ENCODE peak calls at places on chromosomes 13 and 19, in four cellular contexts. C, Z, J and X are unnamed samples. For H4K20me1, the result is how much of the 10 kb centered on the place peaks cover.

GRCh38 chr19:36041831-36042230 is 9.2 kb upstream of the CLIP3 start:
- DNase-seq in C (no peak), J (peak), Z (peak), X (no peak)

GRCh38 chr19:47471733-47472457 is at the start of gene SLC8A2:
- DNase-seq in J (peak), Z (peak), C (peak), X (peak)

GRCh38 chr13:31818236-31818635 is 78.9 kb downstream of the RXFP2 start:
- DNase-seq in J (no peak), C (no peak), Z (peak), X (no peak)

GRCh38 chr13:20489185-20489820 is 36.4 kb downstream of the CRYL1 start:
- DNase-seq in C (peak), J (no peak), Z (no peak), X (peak)

GRCh38 chr19:1471514-1472107 is 7.4 kb downstream of the C19orf25 start:
- DNase-seq in J (no peak), C (peak), Z (peak), X (no peak)

GRCh38 chr19:41457241-41457640 is 14.3 kb downstream of the ERICH4 start:
- DNase-seq in C (no peak), J (no peak), Z (no peak), X (peak)

GRCh38 chr19:51259348-51260245 is 8.7 kb downstream of the SIGLECL1 start:
- DNase-seq in Z (peak), C (peak), J (peak), X (no peak)

GRCh38 chr13:32503727-32504126 is 34.9 kb downstream of the N4BP2L2 start:
- DNase-seq in Z (no peak), C (no peak), J (no peak), X (no peak)

GRCh38 chr13:57673197-57673596 is 41.7 kb downstream of the PCDH17 start:
- DNase-seq in Z (no peak), J (peak), C (no peak), X (no peak)

GRCh38 chr13:80312967-80313366 is 28.0 kb downstream of the SPRY2 start:
- DNase-seq in Z (no peak), J (no peak), C (no peak), X (no peak)

GRCh38 chr13:30796132-30796832 is 60.9 kb downstream of the ALOX5AP start:
- DNase-seq in J (no peak), Z (peak), C (peak), X (no peak)

GRCh38 chr19:55090564-55090963 is 14.9 kb downstream of the EPS8L1 start:
- DNase-seq in Z (no peak), C (no peak), J (no peak), X (no peak)

GRCh38 chr19:18021121-18021755 is 13.3 kb downstream of the ARRDC2 start:
- DNase-seq in Z (peak), J (no peak), C (no peak), X (no peak)

GRCh38 chr13:60969659-60970058 is 446.0 kb downstream of the PCDH20 start:
- DNase-seq in Z (no peak), J (no peak), C (no peak), X (no peak)

GRCh38 chr13:48125794-48126228 is 30.9 kb upstream of the MED4 start:
- DNase-seq in C (no peak), J (no peak), Z (peak), X (no peak)

GRCh38 chr13:110119943-110120905 is 186.7 kb downstream of the COL4A1 start:
- DNase-seq in Z (peak), C (no peak), J (no peak), X (no peak)

GRCh38 chr13:42275098-42275471 is 3.1 kb downstream of the AKAP11 start:
- DNase-seq in C (peak), J (no peak), Z (peak), X (peak)

GRCh38 chr19:31350033-31350692 is 927 bp upstream of the TSHZ3 start:
- DNase-seq in C (no peak), J (no peak), Z (peak), X (no peak)

DNA sequence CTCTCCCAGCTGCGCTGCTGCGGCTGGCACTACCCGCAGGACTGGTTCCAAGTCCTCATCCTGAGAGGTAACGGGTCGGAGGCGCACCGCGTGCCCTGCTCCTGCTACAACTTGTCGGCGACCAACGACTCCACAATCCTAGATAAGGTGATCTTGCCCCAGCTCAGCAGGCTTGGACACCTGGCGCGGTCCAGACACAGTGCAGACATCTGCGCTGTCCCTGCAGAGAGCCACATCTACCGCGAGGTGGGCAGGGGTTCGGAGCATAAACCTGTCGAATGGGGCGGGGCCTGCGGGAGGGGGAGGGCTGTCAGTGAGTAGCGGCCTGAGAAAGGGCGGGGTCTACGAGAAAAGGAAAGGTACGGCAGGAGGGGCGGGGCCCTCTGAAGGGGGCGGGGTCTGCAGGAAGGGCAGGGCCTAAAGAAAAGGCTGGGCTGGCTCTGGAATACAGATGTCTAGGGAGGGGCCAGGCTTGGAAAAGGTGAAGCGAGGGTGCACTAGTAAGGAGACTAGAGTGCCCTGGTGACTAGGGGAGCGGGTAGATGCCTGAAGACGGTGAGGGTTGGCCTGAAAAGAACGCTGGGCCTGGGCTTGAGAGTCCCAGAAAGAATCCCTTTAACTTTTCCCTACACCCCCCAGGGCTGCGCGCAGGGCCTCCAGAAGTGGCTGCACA is 3.6 kb downstream of the CD37 start:
- DNase-seq in J (peak), C (peak), Z (peak), X (no peak)
- TF ChIP-seq EZH2phosphoT487 in J (no peak), C (no peak), Z (no peak), X (no peak)

GRCh38 chr19:3690551-3691371 is 9.5 kb downstream of the PIP5K1C start:
- DNase-seq in C (no peak), J (no peak), Z (no peak), X (no peak)
- H4K20me1 ChIP-seq in C (under half), J (under half), Z (under half), X (under half)

GRCh38 chr13:22929391-22930126 is 251.2 kb upstream of the SGCG start:
- DNase-seq in J (no peak), Z (no peak), C (no peak), X (no peak)

GRCh38 chr13:22927008-22927393 is 253.8 kb upstream of the SGCG start:
- DNase-seq in C (no peak), J (peak), Z (no peak), X (no peak)

GRCh38 chr13:22931576-22931975 is 249.2 kb upstream of the SGCG start:
- DNase-seq in C (no peak), Z (no peak), J (no peak), X (no peak)

DNA sequence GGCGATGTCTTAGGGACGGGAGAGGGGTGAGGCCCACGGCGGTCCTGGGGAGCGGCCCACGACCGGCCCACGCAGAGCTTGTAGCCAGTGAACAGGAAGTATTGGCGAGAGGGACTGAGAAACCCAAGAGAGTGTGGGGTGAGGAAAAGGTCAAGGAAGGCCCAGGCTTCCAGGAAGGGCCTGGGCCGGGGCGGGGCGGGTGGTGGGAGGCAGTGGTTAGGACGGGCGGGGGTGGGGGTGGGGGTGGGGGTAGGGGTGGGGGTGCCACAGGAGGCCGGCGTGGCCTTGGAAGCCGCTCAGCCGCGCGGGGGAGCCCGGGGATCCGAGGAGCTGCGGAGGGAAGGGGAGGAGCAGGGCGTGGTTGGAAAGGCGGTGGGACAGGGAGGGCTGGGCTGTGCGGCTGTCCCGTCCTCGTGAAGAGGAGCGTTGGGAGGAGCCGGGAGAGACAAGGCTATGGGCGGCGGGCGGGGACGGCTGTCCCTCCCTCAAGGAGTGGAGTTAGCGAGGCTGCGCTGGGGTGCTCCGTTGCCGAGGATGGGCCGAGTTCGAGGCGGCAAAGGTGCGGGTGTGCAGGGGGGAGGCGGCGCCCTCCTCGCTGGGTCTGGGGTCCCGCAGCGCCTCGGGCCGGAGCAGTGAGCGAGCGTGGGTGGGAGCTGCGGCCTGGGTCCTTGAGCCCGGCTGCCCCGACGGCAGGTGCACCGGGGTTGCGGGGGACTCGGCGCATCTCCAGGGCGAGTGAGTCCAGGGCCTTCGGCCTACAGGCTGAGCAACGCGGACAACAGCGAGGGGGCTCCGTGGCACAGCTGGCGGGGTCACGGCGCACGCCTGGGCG is 254.4 kb upstream of the SGCG start:
- DNase-seq in Z (peak), J (peak), C (no peak), X (no peak)
- TF ChIP-seq EZH2phosphoT487 in Z (no peak), J (no peak), C (no peak), X (no peak)

DNA sequence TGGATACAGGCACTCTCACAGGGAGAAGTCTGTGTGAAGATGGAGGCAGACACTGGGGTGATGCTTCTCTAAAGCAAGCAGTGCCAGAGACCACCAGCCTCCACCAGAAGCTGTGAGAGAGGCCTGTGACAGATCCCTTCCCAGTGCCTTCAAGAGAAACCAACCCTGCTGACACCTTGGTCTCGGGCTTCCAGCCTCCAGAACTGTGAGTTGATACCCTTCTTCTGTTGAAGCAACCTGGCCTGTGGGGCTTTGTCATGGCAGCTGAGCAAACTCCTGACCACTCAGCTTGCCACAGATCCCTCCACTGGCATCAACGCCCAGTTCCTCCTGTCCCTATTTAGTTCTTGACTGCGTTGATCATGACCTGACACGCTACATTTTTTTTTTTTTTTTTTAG is 29.0 kb downstream of the ELAVL1 start:
- DNase-seq in J (no peak), C (no peak), Z (no peak), X (no peak)
- H4K20me1 ChIP-seq in J (under half), C (under half), Z (under half), X (under half)